ENCODE peak calls at places on chromosomes 5 and 9, in six cellular contexts. One of them, this sample, is unnamed.

GRCh38 chr5:33118761-33119415 is 321.9 kb upstream of the TARS1 start:
- DNase-seq in fibroblast of lung: peak; percentile 74
- DNase-seq in GM12865: no peak
- DNase-seq in BJ: no peak
- DNase-seq in choroid plexus epithelial cell: no peak
- DNase-seq in upper lobe of right lung: no peak
- DNase-seq in this sample: no peak

GRCh38 chr9:136947955-136948510 is 3.0 kb downstream of the C8G start:
- DNase-seq in BJ: no peak
- DNase-seq in upper lobe of right lung: peak; percentile 83
- DNase-seq in GM12865: peak; percentile 52
- DNase-seq in choroid plexus epithelial cell: peak; percentile 51
- DNase-seq in fibroblast of lung: no peak
- DNase-seq in this sample: no peak

GRCh38 chr5:125129151-125129806 is 382.8 kb upstream of the ZNF608 start:
- DNase-seq in GM12865: no peak
- DNase-seq in BJ: no peak
- DNase-seq in choroid plexus epithelial cell: no peak
- DNase-seq in upper lobe of right lung: no peak
- DNase-seq in fibroblast of lung: peak; percentile 23
- DNase-seq in this sample: no peak

GRCh38 chr5:133226186-133226585 is 174.4 kb downstream of the HSPA4 start:
- DNase-seq in choroid plexus epithelial cell: no peak
- DNase-seq in upper lobe of right lung: no peak
- DNase-seq in GM12865: no peak
- DNase-seq in BJ: no peak
- DNase-seq in fibroblast of lung: no peak
- DNase-seq in this sample: no peak

GRCh38 chr5:180637962-180638680 is 11.3 kb downstream of the FLT4 start:
- DNase-seq in choroid plexus epithelial cell: no peak
- DNase-seq in BJ: no peak
- DNase-seq in fibroblast of lung: no peak
- DNase-seq in GM12865: no peak
- DNase-seq in upper lobe of right lung: peak; percentile 48
- DNase-seq in this sample: no peak

GRCh38 chr5:126918624-126918957 is 111.8 kb downstream of the MARCHF3 start:
- DNase-seq in fibroblast of lung: peak; percentile 8
- DNase-seq in upper lobe of right lung: no peak
- DNase-seq in GM12865: no peak
- DNase-seq in choroid plexus epithelial cell: no peak
- DNase-seq in BJ: no peak
- DNase-seq in this sample: no peak

GRCh38 chr9:110842976-110843375 is 174.4 kb downstream of the MUSK start:
- DNase-seq in choroid plexus epithelial cell: no peak
- DNase-seq in BJ: no peak
- DNase-seq in GM12865: no peak
- DNase-seq in upper lobe of right lung: no peak
- DNase-seq in fibroblast of lung: peak; percentile 69
- DNase-seq in this sample: no peak

GRCh38 chr9:16484744-16485143 is 385.7 kb downstream of the BNC2 start:
- DNase-seq in GM12865: no peak
- DNase-seq in fibroblast of lung: peak; percentile 78
- DNase-seq in upper lobe of right lung: no peak
- DNase-seq in BJ: no peak
- DNase-seq in choroid plexus epithelial cell: peak; percentile 53
- DNase-seq in this sample: no peak

GRCh38 chr9:93952119-93952783 is 2.9 kb downstream of the BARX1 start:
- DNase-seq in upper lobe of right lung: no peak
- DNase-seq in fibroblast of lung: no peak
- DNase-seq in choroid plexus epithelial cell: no peak
- DNase-seq in BJ: no peak
- DNase-seq in GM12865: no peak
- DNase-seq in this sample: peak; percentile 48

GRCh38 chr9:75996726-75997125 is 106.3 kb downstream of the PCSK5 start:
- DNase-seq in BJ: no peak
- DNase-seq in choroid plexus epithelial cell: no peak
- DNase-seq in fibroblast of lung: peak; percentile 29
- DNase-seq in upper lobe of right lung: no peak
- DNase-seq in GM12865: no peak
- DNase-seq in this sample: no peak

GRCh38 chr5:169299146-169299545 is 1.8 kb downstream of the SLIT3 start:
- DNase-seq in BJ: no peak
- DNase-seq in choroid plexus epithelial cell: no peak
- DNase-seq in GM12865: no peak
- DNase-seq in upper lobe of right lung: no peak
- DNase-seq in fibroblast of lung: peak; percentile 16
- DNase-seq in this sample: no peak

GRCh38 chr5:10590226-10591047 is 26.6 kb downstream of the ANKRD33B start:
- DNase-seq in BJ: peak; percentile 28
- DNase-seq in fibroblast of lung: peak; percentile 77
- DNase-seq in choroid plexus epithelial cell: no peak
- DNase-seq in GM12865: no peak
- DNase-seq in upper lobe of right lung: no peak
- DNase-seq in this sample: no peak

DNA sequence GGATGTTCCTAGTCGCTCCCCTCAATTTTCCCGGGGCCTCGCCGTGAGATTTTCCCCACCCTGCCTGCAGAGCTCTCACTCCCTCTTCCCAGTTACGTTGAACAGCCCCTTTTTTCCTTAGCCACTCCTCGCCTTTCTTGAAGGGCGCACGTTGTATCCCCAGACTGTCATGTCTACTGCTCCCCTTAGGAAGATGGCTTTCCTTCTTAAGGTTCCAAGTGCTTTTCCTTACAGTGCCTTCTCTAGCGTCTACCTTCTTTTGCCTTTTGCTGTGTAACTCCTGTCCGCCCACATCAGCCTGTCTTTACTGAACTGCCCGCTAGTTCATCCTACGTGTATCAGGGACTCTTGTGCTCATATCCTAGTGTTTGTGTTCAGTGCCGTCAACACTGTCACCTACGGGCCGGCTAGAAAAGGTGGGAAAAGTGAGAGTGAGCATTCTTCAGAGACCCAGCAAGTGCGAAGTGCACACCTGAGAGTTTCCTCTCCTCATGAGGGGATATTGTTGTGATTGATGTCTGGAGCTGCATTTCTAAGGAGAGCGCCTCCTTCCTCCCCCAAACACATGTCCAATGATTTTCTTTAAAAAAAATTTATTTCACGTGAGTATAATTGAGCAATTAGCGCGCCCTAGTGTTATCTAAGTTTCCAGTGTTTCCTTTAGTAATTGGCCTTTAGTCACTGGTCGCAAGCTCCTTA is 764 bp downstream of the CAMLG start:
- DNase-seq in choroid plexus epithelial cell: peak; percentile 65
- DNase-seq in BJ: no peak
- DNase-seq in fibroblast of lung: peak; percentile 53
- DNase-seq in upper lobe of right lung: peak; percentile 47
- DNase-seq in GM12865: peak; percentile 60
- DNase-seq in this sample: peak; percentile 47
- TF ChIP-seq CTCF in choroid plexus epithelial cell: peak; percentile 25
- TF ChIP-seq CTCF in BJ: peak; percentile 1
- TF ChIP-seq CTCF in fibroblast of lung: no peak
- TF ChIP-seq CTCF in upper lobe of right lung: peak; percentile 10
- TF ChIP-seq CTCF in GM12865: peak; percentile 3
- TF ChIP-seq CTCF in this sample: peak; percentile 16

DNA sequence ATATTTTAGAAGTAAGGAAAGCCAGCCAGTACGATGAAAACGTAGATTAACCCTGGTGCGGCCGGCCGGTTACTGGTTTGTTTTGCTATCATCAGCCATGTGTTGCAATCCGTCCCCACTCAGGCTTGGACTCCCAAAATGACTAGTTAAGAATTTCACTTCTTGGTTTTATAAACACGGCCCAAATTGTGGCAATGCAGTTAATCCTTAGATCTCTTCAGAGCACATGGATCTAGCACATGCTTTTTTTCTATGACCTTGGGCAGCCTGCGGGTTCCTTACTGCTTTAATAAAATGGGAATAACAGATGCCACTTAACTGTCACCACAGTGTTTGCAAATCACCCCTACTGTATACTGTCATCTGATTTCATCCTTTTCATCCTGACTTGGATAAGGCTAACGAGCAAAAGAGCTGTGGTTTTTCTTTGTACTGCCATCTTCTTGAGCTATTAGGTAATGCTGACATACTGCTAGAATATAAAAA is 1.5 kb downstream of the NDFIP1 start:
- DNase-seq in choroid plexus epithelial cell: peak; percentile 41
- DNase-seq in upper lobe of right lung: no peak
- DNase-seq in GM12865: peak; percentile 59
- DNase-seq in BJ: no peak
- DNase-seq in fibroblast of lung: peak; percentile 33
- DNase-seq in this sample: peak; percentile 59
- TF ChIP-seq CTCF in choroid plexus epithelial cell: peak; percentile 21
- TF ChIP-seq CTCF in upper lobe of right lung: no peak
- TF ChIP-seq CTCF in GM12865: no peak
- TF ChIP-seq CTCF in BJ: peak; percentile 24
- TF ChIP-seq CTCF in fibroblast of lung: peak; percentile 19
- TF ChIP-seq CTCF in this sample: no peak

GRCh38 chr9:98573749-98574278 is 134.9 kb downstream of the GABBR2 start:
- DNase-seq in GM12865: no peak
- DNase-seq in fibroblast of lung: no peak
- DNase-seq in BJ: no peak
- DNase-seq in upper lobe of right lung: no peak
- DNase-seq in choroid plexus epithelial cell: peak; percentile 15
- DNase-seq in this sample: no peak
- TF ChIP-seq CTCF in GM12865: no peak
- TF ChIP-seq CTCF in fibroblast of lung: no peak
- TF ChIP-seq CTCF in BJ: no peak
- TF ChIP-seq CTCF in upper lobe of right lung: no peak
- TF ChIP-seq CTCF in choroid plexus epithelial cell: peak; percentile 16
- TF ChIP-seq CTCF in this sample: no peak

GRCh38 chr5:7272408-7272807 is 123.5 kb upstream of the ADCY2 start:
- DNase-seq in BJ: no peak
- DNase-seq in upper lobe of right lung: no peak
- DNase-seq in GM12865: no peak
- DNase-seq in fibroblast of lung: no peak
- DNase-seq in choroid plexus epithelial cell: no peak
- DNase-seq in this sample: no peak
- TF ChIP-seq CTCF in BJ: no peak
- TF ChIP-seq CTCF in upper lobe of right lung: no peak
- TF ChIP-seq CTCF in GM12865: no peak
- TF ChIP-seq CTCF in fibroblast of lung: no peak
- TF ChIP-seq CTCF in choroid plexus epithelial cell: no peak
- TF ChIP-seq CTCF in this sample: no peak

GRCh38 chr9:133785753-133786370 is 47.7 kb upstream of the SARDH start:
- DNase-seq in fibroblast of lung: no peak
- DNase-seq in choroid plexus epithelial cell: no peak
- DNase-seq in GM12865: no peak
- DNase-seq in BJ: no peak
- DNase-seq in upper lobe of right lung: no peak
- DNase-seq in this sample: no peak
- TF ChIP-seq CTCF in fibroblast of lung: no peak
- TF ChIP-seq CTCF in choroid plexus epithelial cell: no peak
- TF ChIP-seq CTCF in GM12865: no peak
- TF ChIP-seq CTCF in BJ: no peak
- TF ChIP-seq CTCF in upper lobe of right lung: no peak
- TF ChIP-seq CTCF in this sample: no peak

GRCh38 chr9:91155181-91155580 is 206.5 kb downstream of the AUH start:
- DNase-seq in choroid plexus epithelial cell: no peak
- DNase-seq in GM12865: no peak
- DNase-seq in fibroblast of lung: no peak
- DNase-seq in upper lobe of right lung: no peak
- DNase-seq in BJ: no peak
- DNase-seq in this sample: no peak
- TF ChIP-seq CTCF in choroid plexus epithelial cell: no peak
- TF ChIP-seq CTCF in GM12865: no peak
- TF ChIP-seq CTCF in fibroblast of lung: no peak
- TF ChIP-seq CTCF in upper lobe of right lung: no peak
- TF ChIP-seq CTCF in BJ: no peak
- TF ChIP-seq CTCF in this sample: no peak

GRCh38 chr5:90162324-90162723 is 247.2 kb downstream of the CETN3 start:
- DNase-seq in choroid plexus epithelial cell: no peak
- DNase-seq in upper lobe of right lung: no peak
- DNase-seq in fibroblast of lung: no peak
- DNase-seq in GM12865: no peak
- DNase-seq in BJ: no peak
- DNase-seq in this sample: no peak

GRCh38 chr5:90166816-90167215 is 242.7 kb downstream of the CETN3 start:
- DNase-seq in GM12865: no peak
- DNase-seq in choroid plexus epithelial cell: no peak
- DNase-seq in upper lobe of right lung: no peak
- DNase-seq in BJ: no peak
- DNase-seq in fibroblast of lung: no peak
- DNase-seq in this sample: no peak

GRCh38 chr5:90158131-90158530 is 251.4 kb downstream of the CETN3 start:
- DNase-seq in choroid plexus epithelial cell: no peak
- DNase-seq in fibroblast of lung: no peak
- DNase-seq in BJ: no peak
- DNase-seq in upper lobe of right lung: no peak
- DNase-seq in GM12865: no peak
- DNase-seq in this sample: no peak

DNA sequence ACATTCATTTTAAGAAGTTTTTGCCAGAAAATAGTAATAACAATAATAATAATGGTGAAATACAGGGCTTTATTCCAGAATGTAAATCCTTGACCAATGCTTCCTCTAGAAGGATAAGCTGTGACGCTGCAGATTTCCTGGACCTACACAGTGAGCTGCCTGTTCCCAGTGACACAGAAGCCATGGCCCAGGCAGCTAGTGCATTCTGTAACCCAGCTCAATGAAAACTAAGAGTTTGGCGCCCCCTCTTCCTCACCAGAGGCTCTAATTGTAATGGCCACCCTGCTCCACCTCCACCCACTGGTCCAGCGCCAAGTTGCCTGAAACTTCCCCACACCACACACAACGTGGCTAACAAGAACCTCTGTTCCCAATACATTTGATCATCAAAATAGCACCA is 248.2 kb downstream of the CETN3 start:
- DNase-seq in choroid plexus epithelial cell: peak; percentile 84
- DNase-seq in upper lobe of right lung: peak; percentile 67
- DNase-seq in BJ: no peak
- DNase-seq in fibroblast of lung: peak; percentile 40
- DNase-seq in GM12865: peak; percentile 62
- DNase-seq in this sample: peak; percentile 29
- TF ChIP-seq CTCF in choroid plexus epithelial cell: peak; percentile 77
- TF ChIP-seq CTCF in upper lobe of right lung: peak; percentile 18
- TF ChIP-seq CTCF in BJ: peak; percentile 14
- TF ChIP-seq CTCF in fibroblast of lung: peak; percentile 21
- TF ChIP-seq CTCF in GM12865: peak; percentile 35
- TF ChIP-seq CTCF in this sample: peak; percentile 51

GRCh38 chr9:130443840-130444492 is 795 bp upstream of the ASS1 start:
- DNase-seq in BJ: no peak
- DNase-seq in upper lobe of right lung: no peak
- DNase-seq in GM12865: no peak
- DNase-seq in fibroblast of lung: no peak
- DNase-seq in choroid plexus epithelial cell: no peak
- DNase-seq in this sample: no peak

GRCh38 chr9:130446111-130446861 is 1.5 kb downstream of the ASS1 start:
- DNase-seq in upper lobe of right lung: peak; percentile 82
- DNase-seq in GM12865: no peak
- DNase-seq in BJ: peak; percentile 90
- DNase-seq in choroid plexus epithelial cell: peak; percentile 94
- DNase-seq in fibroblast of lung: peak; percentile 89
- DNase-seq in this sample: no peak

GRCh38 chr9:130444565-130445221 is at the start of gene ASS1:
- DNase-seq in GM12865: no peak
- DNase-seq in choroid plexus epithelial cell: peak; percentile 37
- DNase-seq in upper lobe of right lung: peak; percentile 93
- DNase-seq in fibroblast of lung: no peak
- DNase-seq in BJ: no peak
- DNase-seq in this sample: peak; percentile 74

GRCh38 chr9:130447193-130447816 is 2.5 kb downstream of the ASS1 start:
- DNase-seq in GM12865: no peak
- DNase-seq in BJ: no peak
- DNase-seq in fibroblast of lung: no peak
- DNase-seq in upper lobe of right lung: no peak
- DNase-seq in choroid plexus epithelial cell: no peak
- DNase-seq in this sample: no peak

GRCh38 chr9:130445268-130445983 is 665 bp downstream of the ASS1 start:
- DNase-seq in choroid plexus epithelial cell: peak; percentile 76
- DNase-seq in fibroblast of lung: no peak
- DNase-seq in GM12865: no peak
- DNase-seq in BJ: no peak
- DNase-seq in upper lobe of right lung: peak; percentile 81
- DNase-seq in this sample: no peak
- TF ChIP-seq CTCF in choroid plexus epithelial cell: peak; percentile 12
- TF ChIP-seq CTCF in fibroblast of lung: no peak
- TF ChIP-seq CTCF in GM12865: no peak
- TF ChIP-seq CTCF in BJ: no peak
- TF ChIP-seq CTCF in upper lobe of right lung: peak; percentile 16
- TF ChIP-seq CTCF in this sample: no peak